ENCODE peak calls at places on chromosomes 12 and 14, in ten cellular contexts. B is astrocyte of the spinal cord, Z is type B pancreatic cell, X is epithelial cell of esophagus, F is fibroblast of the aortic adventitia, A is GM10248, H is PC-3, T is AG04450, D is choroid plexus epithelial cell, G is right lobe of liver. O is an unnamed sample.

GRCh38 chr14:98138666-98139065 is 1133.3 kb downstream of the BCL11B start:
- DNase-seq in B (peak; percentile 21), Z (no peak), X (peak; percentile 59), F (peak; percentile 5), A (peak; percentile 20), H (peak; percentile 30), T (no peak), D (no peak), G (no peak), O (no peak)

GRCh38 chr14:104973215-104974145 is 4.7 kb downstream of the AHNAK2 start:
- DNase-seq in B (peak; percentile 98), Z (no peak), X (peak; percentile 99), F (peak; percentile 97), A (no peak), H (peak; percentile 99), T (peak; percentile 79), D (peak; percentile 91), G (peak; percentile 37), O (peak; percentile 94)

GRCh38 chr14:68932219-68932618 is 46.9 kb downstream of the ACTN1 start:
- DNase-seq in B (peak; percentile 57), Z (no peak), X (no peak), F (no peak), A (no peak), H (no peak), T (peak; percentile 59), D (no peak), G (no peak), O (no peak)

GRCh38 chr12:70643927-70644326 is 6.7 kb upstream of the PTPRB start:
- DNase-seq in B (no peak), Z (no peak), X (peak; percentile 49), F (no peak), A (no peak), H (peak; percentile 97), T (no peak), D (no peak), G (no peak), O (no peak)

GRCh38 chr12:77667101-77667500 is 163.6 kb upstream of the NAV3 start:
- DNase-seq in B (peak; percentile 97), Z (no peak), X (no peak), F (no peak), A (no peak), H (no peak), T (no peak), D (peak; percentile 94), G (no peak), O (peak; percentile 98)

GRCh38 chr12:22626429-22626828 is 1.5 kb downstream of the ETNK1 start:
- DNase-seq in B (peak; percentile 34), Z (no peak), X (peak; percentile 58), F (peak; percentile 38), A (peak; percentile 46), H (peak; percentile 11), T (no peak), D (peak; percentile 51), G (no peak), O (peak; percentile 16)

GRCh38 chr12:120239776-120240494 is 25.6 kb downstream of the PXN start:
- DNase-seq in B (no peak), Z (no peak), X (no peak), F (no peak), A (no peak), H (no peak), T (no peak), D (no peak), G (no peak), O (no peak)

GRCh38 chr12:64514456-64514855 is 62.5 kb downstream of the TBK1 start:
- DNase-seq in B (no peak), Z (no peak), X (no peak), F (no peak), A (no peak), H (no peak), T (no peak), D (no peak), G (no peak), O (no peak)

GRCh38 chr12:56599041-56599440 is 31.1 kb downstream of the BAZ2A start:
- DNase-seq in B (no peak), Z (no peak), X (no peak), F (no peak), A (no peak), H (no peak), T (no peak), D (no peak), G (no peak), O (no peak)

GRCh38 chr12:47273191-47273626 is 193.4 kb upstream of the AMIGO2 start:
- DNase-seq in B (no peak), Z (no peak), X (no peak), F (no peak), A (no peak), H (peak; percentile 46), T (no peak), D (no peak), G (no peak), O (no peak)

GRCh38 chr12:19169222-19169621 is 39.7 kb downstream of the PLEKHA5 start:
- DNase-seq in B (no peak), Z (no peak), X (no peak), F (no peak), A (no peak), H (no peak), T (no peak), D (no peak), G (no peak), O (no peak)

GRCh38 chr12:130465626-130466025 is 127.9 kb downstream of the PIWIL1 start:
- DNase-seq in B (no peak), Z (no peak), X (no peak), F (no peak), A (no peak), H (no peak), T (no peak), D (no peak), G (no peak), O (no peak)
- TF ChIP-seq CTCF in B (no peak), Z (no peak), X (no peak), F (no peak), A (no peak), H (no peak), T (no peak), D (no peak), G (no peak), O (no peak)

GRCh38 chr12:81615031-81615430 is 144.1 kb downstream of the PPFIA2 start:
- DNase-seq in B (no peak), Z (no peak), X (no peak), F (no peak), A (no peak), H (no peak), T (no peak), D (no peak), G (no peak), O (no peak)

DNA sequence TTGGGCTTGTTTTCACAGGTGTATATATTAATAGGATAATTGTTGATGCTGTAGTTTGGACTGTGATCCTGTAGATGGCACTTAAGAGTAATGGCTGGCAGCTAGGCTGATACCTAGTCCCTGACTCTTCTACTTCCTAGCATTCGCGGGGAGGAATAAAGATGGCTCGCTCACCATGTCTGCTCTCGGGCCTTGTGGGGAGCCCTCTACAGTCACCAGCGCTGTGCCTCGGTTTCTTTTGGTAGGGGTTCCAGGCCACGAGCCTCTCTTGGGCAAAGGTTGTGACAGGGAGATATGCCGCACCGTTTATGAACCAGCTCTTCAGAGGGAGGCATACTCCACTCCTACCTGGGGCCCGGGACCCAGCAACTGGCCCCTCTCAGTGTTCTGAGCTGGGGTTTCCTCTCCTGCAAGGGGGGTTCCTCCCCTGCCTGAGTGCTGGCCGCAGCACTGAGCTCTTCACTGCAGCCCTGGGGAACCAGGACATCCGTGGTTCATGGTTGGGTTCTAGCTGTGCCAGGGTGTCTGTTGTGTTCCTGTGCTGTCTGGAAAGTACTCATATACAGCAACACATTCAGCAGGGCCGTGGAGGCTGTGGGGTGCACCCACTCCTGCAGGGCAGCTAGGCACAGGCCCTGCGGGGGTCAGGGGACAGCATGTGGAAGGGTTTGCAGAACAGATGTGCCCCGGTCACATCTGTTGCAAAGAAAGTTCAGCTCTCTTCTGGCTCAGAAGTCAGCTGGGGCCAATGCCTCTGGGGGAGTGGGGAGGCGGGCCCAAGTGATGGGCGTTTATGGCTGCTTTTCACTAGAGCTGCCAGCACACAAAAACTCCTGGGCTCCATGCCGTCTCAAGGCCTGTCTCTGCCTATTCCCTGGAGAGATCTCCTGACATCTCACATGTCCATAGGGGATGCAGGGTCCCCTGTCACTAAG is 147.9 kb downstream of the PPFIA2 start:
- DNase-seq in B (no peak), Z (no peak), X (peak; percentile 28), F (peak; percentile 2), A (no peak), H (peak; percentile 17), T (no peak), D (peak; percentile 43), G (no peak), O (no peak)
- TF ChIP-seq CTCF in B (peak; percentile 29), Z (peak; percentile 43), X (peak; percentile 57), F (peak; percentile 46), A (peak; percentile 17), H (peak; percentile 49), T (peak; percentile 26), D (peak; percentile 66), G (peak; percentile 19), O (peak; percentile 58)

GRCh38 chr14:45946251-45946650 is 693.2 kb upstream of the MIS18BP1 start:
- DNase-seq in B (no peak), Z (no peak), X (no peak), F (no peak), A (no peak), H (no peak), T (no peak), D (no peak), G (no peak), O (no peak)

GRCh38 chr14:45939572-45939971 is 686.6 kb upstream of the MIS18BP1 start:
- DNase-seq in B (no peak), Z (no peak), X (no peak), F (no peak), A (no peak), H (no peak), T (no peak), D (no peak), G (no peak), O (no peak)

GRCh38 chr14:45940318-45940717 is 687.3 kb upstream of the MIS18BP1 start:
- DNase-seq in B (no peak), Z (no peak), X (no peak), F (no peak), A (no peak), H (peak; percentile 43), T (no peak), D (no peak), G (no peak), O (no peak)
- TF ChIP-seq CTCF in B (no peak), Z (no peak), X (no peak), F (no peak), A (no peak), H (peak; percentile 64), T (no peak), D (no peak), G (no peak), O (no peak)

GRCh38 chr14:88437659-88438058 is 52.2 kb downstream of the SPATA7 start:
- DNase-seq in B (no peak), Z (no peak), X (peak; percentile 11), F (no peak), A (no peak), H (peak; percentile 25), T (no peak), D (peak; percentile 27), G (no peak), O (no peak)
- TF ChIP-seq CTCF in B (peak; percentile 40), Z (no peak), X (peak; percentile 31), F (peak; percentile 22), A (no peak), H (peak; percentile 74), T (peak; percentile 47), D (peak; percentile 68), G (peak; percentile 19), O (peak; percentile 64)